ENCODE peak calls at places on chromosomes 7 and 10, in seven cellular contexts. E is EL, A is hepatic stellate cell, G is NB4, S is T-helper 2 cell, D is GF-D8, H is choroid plexus epithelial cell. V is an unnamed sample.

GRCh38 chr10:26931223-26931622 is 70.5 kb upstream of the ABI1 start:
- DNase-seq in E (peak), A (peak), G (no peak), S (no peak), D (no peak), H (peak), V (no peak)

GRCh38 chr10:103513383-103514060 is 20.0 kb downstream of the NEURL1 start:
- DNase-seq in E (no peak), A (no peak), G (no peak), S (no peak), D (no peak), H (no peak), V (no peak)

GRCh38 chr7:42624471-42624870 is 287.4 kb downstream of the C7orf25 start:
- DNase-seq in E (peak), A (no peak), G (no peak), S (no peak), D (no peak), H (no peak), V (no peak)

GRCh38 chr7:122764902-122765301 is 62.2 kb upstream of the RNF148 start:
- DNase-seq in E (no peak), A (no peak), G (no peak), S (no peak), D (no peak), H (peak), V (no peak)

GRCh38 chr10:132813001-132813401 is 27.1 kb upstream of the NKX6-2 start:
- DNase-seq in E (no peak), A (no peak), G (no peak), S (no peak), D (no peak), H (no peak), V (no peak)

GRCh38 chr7:114889646-114890285 is 32.1 kb upstream of the MDFIC start:
- DNase-seq in E (peak), A (peak), G (peak), S (no peak), D (no peak), H (peak), V (no peak)

GRCh38 chr10:61028861-61029361 is 84.9 kb upstream of the RHOBTB1 start:
- DNase-seq in E (peak), A (peak), G (no peak), S (no peak), D (no peak), H (no peak), V (no peak)

GRCh38 chr10:58704226-58705200 is 191.8 kb downstream of the BICC1 start:
- DNase-seq in E (peak), A (peak), G (no peak), S (no peak), D (no peak), H (peak), V (no peak)

GRCh38 chr10:112475565-112476233 is 28.7 kb downstream of the VTI1A start:
- DNase-seq in E (peak), A (no peak), G (no peak), S (no peak), D (no peak), H (peak), V (no peak)

GRCh38 chr7:85564861-85565630 is 378.2 kb upstream of the SEMA3D start:
- DNase-seq in E (peak), A (no peak), G (no peak), S (no peak), D (no peak), H (no peak), V (no peak)

GRCh38 chr10:59460601-59461000 is 98.3 kb upstream of the FAM13C start:
- DNase-seq in E (no peak), A (no peak), G (no peak), S (no peak), D (no peak), H (no peak), V (no peak)

GRCh38 chr10:123911866-123912265 is 20.3 kb upstream of the CPXM2 start:
- DNase-seq in E (no peak), A (no peak), G (no peak), S (no peak), D (no peak), H (no peak), V (no peak)

GRCh38 chr7:128801008-128801407 is 9.2 kb downstream of the CCDC136 start:
- DNase-seq in E (no peak), A (no peak), G (no peak), S (no peak), D (no peak), H (no peak), V (no peak)

GRCh38 chr7:158023563-158024350 is 563.9 kb downstream of the PTPRN2 start:
- DNase-seq in E (no peak), A (no peak), G (no peak), S (no peak), D (no peak), H (no peak), V (no peak)

GRCh38 chr10:64316833-64317232 is 795.6 kb downstream of the REEP3 start:
- DNase-seq in E (no peak), A (no peak), G (no peak), S (no peak), D (no peak), H (no peak), V (no peak)

GRCh38 chr7:124399941-124400340 is 365.7 kb downstream of the GPR37 start:
- DNase-seq in E (no peak), A (no peak), G (no peak), S (no peak), D (no peak), H (no peak), V (no peak)

GRCh38 chr10:123553810-123554430 is 112.2 kb upstream of the GPR26 start:
- DNase-seq in E (no peak), A (no peak), G (no peak), S (no peak), D (no peak), H (no peak), V (no peak)

GRCh38 chr10:70575874-70576802 is 26.4 kb downstream of the PRF1 start:
- DNase-seq in E (peak), A (peak), G (peak), S (no peak), D (peak), H (peak), V (no peak)

GRCh38 chr10:122342293-122343134 is 32.0 kb upstream of the PLEKHA1 start:
- DNase-seq in E (peak), A (peak), G (peak), S (peak), D (no peak), H (peak), V (peak)

GRCh38 chr7:2405601-2406345 is 2.4 kb downstream of the CHST12 start:
- DNase-seq in E (no peak), A (no peak), G (peak), S (peak), D (peak), H (no peak), V (no peak)

GRCh38 chr10:68153473-68154210 is 44.4 kb downstream of the MYPN start:
- DNase-seq in E (peak), A (peak), G (no peak), S (no peak), D (no peak), H (peak), V (no peak)

GRCh38 chr7:101702362-101702850 is 73.3 kb upstream of the MYL10 start:
- DNase-seq in E (peak), A (no peak), G (no peak), S (no peak), D (no peak), H (no peak), V (no peak)

GRCh38 chr7:42744746-42745145 is 167.1 kb downstream of the C7orf25 start:
- DNase-seq in E (no peak), A (no peak), G (no peak), S (no peak), D (no peak), H (no peak), V (no peak)

GRCh38 chr7:102169651-102170416 is 116.8 kb upstream of the SH2B2 start:
- DNase-seq in E (no peak), A (peak), G (no peak), S (no peak), D (no peak), H (peak), V (no peak)

GRCh38 chr7:86991844-86992243 is 67.6 kb downstream of the ELAPOR2 start:
- DNase-seq in E (no peak), A (peak), G (no peak), S (no peak), D (no peak), H (no peak), V (no peak)

GRCh38 chr10:19749185-19749729 is 67.0 kb upstream of the PLXDC2 start:
- DNase-seq in E (peak), A (peak), G (no peak), S (no peak), D (no peak), H (peak), V (no peak)

GRCh38 chr10:119775529-119775928 is 49.7 kb downstream of the INPP5F start:
- DNase-seq in E (no peak), A (no peak), G (no peak), S (no peak), D (no peak), H (no peak), V (no peak)

GRCh38 chr10:52729259-52730104 is 43.1 kb downstream of the MBL2 start:
- DNase-seq in E (peak), A (peak), G (peak), S (no peak), D (no peak), H (peak), V (no peak)